ENCODE peak calls at places on chromosome 11, in six cellular contexts. U, J, T, Q, G and C are unnamed samples.

GRCh38 chr11:96132437-96132836 is 208.5 kb upstream of the MTMR2 start:
- DNase-seq in T (no peak), U (no peak), J (no peak), G (no peak), Q (peak), C (no peak)

GRCh38 chr11:101880208-101880607 is 34.6 kb upstream of the CEP126 start:
- DNase-seq in J (no peak), U (no peak), Q (no peak), G (peak), T (no peak), C (peak)

GRCh38 chr11:19987243-19987870 is 172.9 kb downstream of the DBX1 start:
- DNase-seq in Q (no peak), G (no peak), J (no peak), T (no peak), U (no peak), C (no peak)

GRCh38 chr11:120547871-120548681 is 36.5 kb downstream of the GRIK4 start:
- DNase-seq in Q (no peak), J (peak), G (peak), T (peak), U (peak), C (peak)

GRCh38 chr11:60950933-60951610 is 904 bp downstream of the SLC15A3 start:
- DNase-seq in U (no peak), T (no peak), J (no peak), Q (no peak), G (no peak), C (no peak)

GRCh38 chr11:110301577-110301976 is 5.2 kb upstream of the RDX start:
- DNase-seq in T (no peak), U (no peak), G (no peak), J (no peak), Q (no peak), C (no peak)

GRCh38 chr11:25247336-25247735 is 750.5 kb downstream of the LUZP2 start:
- DNase-seq in G (no peak), Q (no peak), J (no peak), U (no peak), T (no peak), C (no peak)

GRCh38 chr11:102494216-102494615 is 36.3 kb downstream of the MMP7 start:
- DNase-seq in U (no peak), G (no peak), Q (peak), T (no peak), J (peak), C (no peak)

GRCh38 chr11:1825039-1825740 is 9.6 kb upstream of the SYT8 start:
- DNase-seq in J (no peak), Q (no peak), U (no peak), T (no peak), G (no peak), C (no peak)

GRCh38 chr11:19982761-19983495 is 177.3 kb downstream of the DBX1 start:
- DNase-seq in U (no peak), J (no peak), Q (no peak), T (no peak), G (no peak), C (no peak)

GRCh38 chr11:121429556-121429955 is 22.6 kb upstream of the SORL1 start:
- DNase-seq in G (no peak), T (no peak), J (no peak), Q (no peak), U (no peak), C (no peak)

GRCh38 chr11:70070736-70071135 is 7.4 kb upstream of the ANO1 start:
- DNase-seq in G (no peak), J (no peak), T (peak), U (no peak), Q (no peak), C (no peak)

GRCh38 chr11:24935059-24935458 is 438.2 kb downstream of the LUZP2 start:
- DNase-seq in Q (no peak), T (no peak), U (no peak), J (no peak), G (no peak), C (peak)

GRCh38 chr11:57303280-57303989 is 21.3 kb downstream of the TNKS1BP1 start:
- DNase-seq in J (no peak), U (peak), Q (no peak), T (no peak), G (no peak), C (no peak)

GRCh38 chr11:131748146-131749050 is 378.0 kb downstream of the NTM start:
- DNase-seq in U (peak), T (peak), Q (no peak), J (peak), G (peak), C (peak)

GRCh38 chr11:11171854-11172253 is 181.2 kb downstream of the CSNK2A3 start:
- DNase-seq in J (no peak), G (no peak), U (no peak), T (no peak), Q (no peak), C (no peak)

GRCh38 chr11:8309862-8310261 is 46.2 kb upstream of the LMO1 start:
- DNase-seq in J (no peak), U (peak), G (no peak), T (no peak), Q (no peak), C (no peak)

GRCh38 chr11:83493034-83493433 is 206.9 kb upstream of the CCDC90B start:
- DNase-seq in T (no peak), J (no peak), G (no peak), Q (no peak), U (no peak), C (no peak)

GRCh38 chr11:1561266-1561665 is 10.8 kb downstream of the DUSP8 start:
- DNase-seq in Q (no peak), U (no peak), T (no peak), J (no peak), G (no peak), C (no peak)

GRCh38 chr11:45155058-45155551 is 8.7 kb downstream of the PRDM11 start:
- DNase-seq in U (no peak), G (no peak), J (peak), T (peak), Q (no peak), C (no peak)

GRCh38 chr11:66020618-66021357 is 5.5 kb downstream of the CATSPER1 start:
- DNase-seq in J (no peak), G (peak), U (no peak), T (no peak), Q (no peak), C (peak)

GRCh38 chr11:26762089-26762488 is 40.2 kb upstream of the SLC5A12 start:
- DNase-seq in J (no peak), Q (no peak), G (no peak), U (no peak), T (no peak), C (no peak)

GRCh38 chr11:5626191-5626590 is 1.4 kb downstream of the TRIM34 start:
- DNase-seq in T (no peak), J (no peak), U (no peak), Q (no peak), G (no peak), C (no peak)

GRCh38 chr11:108319541-108320145 is 96.8 kb downstream of the ATM start:
- DNase-seq in Q (no peak), G (peak), U (no peak), J (no peak), T (no peak), C (no peak)